ENCODE peak calls at places on chromosomes 6 and 20, in nine cellular contexts. L, Y, V, M, H, I, W, E and A are unnamed samples.

GRCh38 chr6:113481441-113481840 is 375.7 kb upstream of the MARCKS start:
- DNase-seq in L (no peak), Y (no peak), V (no peak), M (no peak), H (no peak), I (no peak), W (no peak), E (no peak), A (no peak)

GRCh38 chr6:106797186-106797585 is 167.8 kb downstream of the QRSL1 start:
- DNase-seq in L (no peak), Y (no peak), V (no peak), M (no peak), H (no peak), I (no peak), W (no peak), E (no peak), A (no peak)

GRCh38 chr6:75467906-75468460 is 25.6 kb downstream of the FILIP1 start:
- DNase-seq in L (no peak), Y (no peak), V (no peak), M (no peak), H (no peak), I (peak), W (no peak), E (no peak), A (no peak)

GRCh38 chr6:144133225-144133821 is 17.0 kb upstream of the STX11 start:
- DNase-seq in L (no peak), Y (no peak), V (no peak), M (no peak), H (no peak), I (no peak), W (no peak), E (no peak), A (no peak)

GRCh38 chr6:124372076-124372475 is 568.4 kb downstream of the NKAIN2 start:
- DNase-seq in L (no peak), Y (no peak), V (no peak), M (no peak), H (no peak), I (no peak), W (no peak), E (no peak), A (no peak)

GRCh38 chr6:138647006-138647405 is 126.6 kb upstream of the CCDC28A start:
- DNase-seq in L (no peak), Y (no peak), V (no peak), M (peak), H (no peak), I (no peak), W (peak), E (no peak), A (no peak)

GRCh38 chr20:37902504-37903313 is at the start of gene VSTM2L:
- DNase-seq in L (peak), Y (peak), V (peak), M (peak), H (no peak), I (no peak), W (peak), E (peak), A (no peak)

GRCh38 chr20:3227511-3227910 is 11.5 kb downstream of the SLC4A11 start:
- DNase-seq in L (no peak), Y (no peak), V (no peak), M (no peak), H (no peak), I (no peak), W (no peak), E (no peak), A (no peak)

GRCh38 chr6:163226836-163227485 is 187.6 kb upstream of the QKI start:
- DNase-seq in L (no peak), Y (no peak), V (no peak), M (no peak), H (no peak), I (no peak), W (peak), E (no peak), A (no peak)

GRCh38 chr6:85662251-85662650 is 19.6 kb upstream of the SYNCRIP start:
- DNase-seq in L (no peak), Y (no peak), V (no peak), M (no peak), H (no peak), I (no peak), W (no peak), E (no peak), A (no peak)

GRCh38 chr20:38167851-38168760 is 3.0 kb upstream of the TGM2 start:
- DNase-seq in L (no peak), Y (no peak), V (peak), M (peak), H (no peak), I (peak), W (peak), E (no peak), A (no peak)

GRCh38 chr6:149936743-149937142 is 5.1 kb upstream of the ULBP2 start:
- DNase-seq in L (no peak), Y (no peak), V (no peak), M (no peak), H (no peak), I (no peak), W (no peak), E (no peak), A (no peak)

GRCh38 chr20:52482049-52482448 is 290.5 kb upstream of the ZFP64 start:
- DNase-seq in L (no peak), Y (no peak), V (no peak), M (no peak), H (no peak), I (no peak), W (no peak), E (no peak), A (no peak)

GRCh38 chr20:38272398-38272797 is 11.9 kb upstream of the KIAA1755 start:
- DNase-seq in L (no peak), Y (no peak), V (no peak), M (no peak), H (no peak), I (no peak), W (peak), E (no peak), A (no peak)

GRCh38 chr6:140441256-140441655 is 1066.8 kb upstream of the CITED2 start:
- DNase-seq in L (peak), Y (no peak), V (peak), M (no peak), H (peak), I (peak), W (peak), E (no peak), A (no peak)
- TF ChIP-seq CTCF in L (peak), Y (peak), V (peak), M (peak), H (peak), I (no peak), W (peak), E (peak), A (peak)

GRCh38 chr6:41733707-41734665 is 1.4 kb downstream of the TFEB start:
- DNase-seq in L (peak), Y (peak), V (peak), M (peak), H (peak), I (peak), W (peak), E (peak), A (no peak)
- TF ChIP-seq CTCF in L (no peak), Y (peak), V (no peak), M (no peak), H (no peak), I (no peak), W (no peak), E (no peak), A (peak)

GRCh38 chr6:93418448-93419303 is 683 bp downstream of the EPHA7 start:
- DNase-seq in L (peak), Y (peak), V (peak), M (no peak), H (peak), I (no peak), W (peak), E (peak), A (no peak)

GRCh38 chr6:93417421-93417996 is 1.9 kb downstream of the EPHA7 start:
- DNase-seq in L (peak), Y (peak), V (no peak), M (no peak), H (no peak), I (no peak), W (peak), E (peak), A (no peak)

GRCh38 chr6:93419304-93420162 is at the start of gene EPHA7:
- DNase-seq in L (peak), Y (peak), V (peak), M (peak), H (peak), I (peak), W (peak), E (peak), A (no peak)

GRCh38 chr6:93416575-93417420 is 2.6 kb downstream of the EPHA7 start:
- DNase-seq in L (peak), Y (peak), V (peak), M (no peak), H (peak), I (no peak), W (peak), E (peak), A (no peak)

DNA sequence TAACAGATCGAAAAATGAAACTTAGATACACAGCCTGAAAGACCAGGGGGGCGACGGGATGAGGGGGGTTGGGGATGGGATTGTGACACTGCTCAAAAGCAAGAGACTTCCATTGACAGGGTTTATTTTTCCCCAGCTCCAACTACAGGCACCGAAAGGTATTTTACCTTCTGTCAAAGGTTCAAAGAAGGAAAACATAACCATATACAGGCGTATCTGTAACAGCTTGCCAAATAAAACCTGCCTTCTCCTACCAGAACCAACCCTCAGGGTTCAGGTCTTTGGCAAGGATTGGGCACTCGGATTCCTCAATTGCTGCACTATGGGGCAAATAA is 1.3 kb downstream of the EPHA7 start:
- DNase-seq in L (no peak), Y (peak), V (no peak), M (no peak), H (no peak), I (no peak), W (peak), E (peak), A (no peak)
- TF ChIP-seq CTCF in L (no peak), Y (no peak), V (no peak), M (no peak), H (no peak), I (no peak), W (no peak), E (no peak), A (no peak)

DNA sequence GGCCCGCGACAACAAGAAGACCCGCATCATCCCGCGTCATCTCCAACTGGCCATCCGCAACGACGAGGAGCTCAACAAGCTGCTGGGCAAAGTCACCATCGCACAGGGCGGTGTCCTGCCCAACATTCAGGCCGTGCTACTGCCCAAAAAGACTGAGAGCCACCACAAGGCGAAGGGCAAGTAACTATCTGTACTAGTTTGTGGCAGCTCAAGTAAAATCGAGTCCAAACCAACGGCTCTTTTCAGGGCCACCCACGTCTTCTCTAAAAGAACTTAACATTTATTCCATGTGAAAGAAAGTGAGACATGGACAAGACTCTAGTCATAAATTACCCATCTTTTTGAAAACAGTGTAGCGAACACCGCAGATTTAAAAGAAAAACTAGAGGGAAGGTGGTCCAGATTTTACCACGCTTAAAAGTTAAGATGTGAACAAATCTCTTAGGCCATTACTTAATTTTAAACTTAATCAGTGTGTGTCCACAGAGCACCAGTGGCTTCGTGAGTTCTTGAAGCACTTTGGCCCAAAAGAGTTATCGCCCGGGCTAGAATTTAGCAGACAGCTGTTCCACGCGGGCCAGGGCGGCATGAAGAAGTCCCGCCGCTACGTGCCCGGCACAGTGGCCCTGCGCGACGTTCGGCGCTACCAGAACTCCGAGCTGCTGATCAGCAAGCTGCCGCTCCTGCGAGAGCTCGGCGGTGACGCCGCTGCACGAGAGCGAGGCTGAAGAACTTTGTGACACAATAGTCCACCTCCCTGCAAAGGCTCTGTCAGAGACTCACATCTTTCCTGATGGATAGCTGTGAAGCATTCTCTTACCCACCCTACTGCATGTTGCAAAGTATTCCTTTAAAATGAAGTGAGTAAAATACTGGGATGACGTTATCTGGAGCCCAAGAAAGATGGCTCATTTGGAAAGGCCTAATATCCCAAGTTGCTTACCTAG is 113.9 kb upstream of the PRSS16 start:
- DNase-seq in L (peak), Y (peak), V (peak), M (no peak), H (peak), I (peak), W (peak), E (peak), A (no peak)
- TF ChIP-seq CTCF in L (no peak), Y (no peak), V (no peak), M (no peak), H (no peak), I (no peak), W (no peak), E (no peak), A (no peak)

GRCh38 chr20:57092900-57093238 is 173.6 kb downstream of the BMP7 start:
- DNase-seq in L (no peak), Y (no peak), V (no peak), M (no peak), H (no peak), I (no peak), W (no peak), E (no peak), A (no peak)

GRCh38 chr20:57090590-57091560 is 175.6 kb downstream of the BMP7 start:
- DNase-seq in L (no peak), Y (no peak), V (no peak), M (no peak), H (no peak), I (no peak), W (no peak), E (no peak), A (no peak)

GRCh38 chr20:57093766-57094165 is 172.7 kb downstream of the BMP7 start:
- DNase-seq in L (no peak), Y (no peak), V (no peak), M (no peak), H (no peak), I (no peak), W (no peak), E (no peak), A (no peak)

GRCh38 chr20:57091748-57092111 is 174.7 kb downstream of the BMP7 start:
- DNase-seq in L (no peak), Y (no peak), V (no peak), M (no peak), H (no peak), I (no peak), W (no peak), E (no peak), A (no peak)

DNA sequence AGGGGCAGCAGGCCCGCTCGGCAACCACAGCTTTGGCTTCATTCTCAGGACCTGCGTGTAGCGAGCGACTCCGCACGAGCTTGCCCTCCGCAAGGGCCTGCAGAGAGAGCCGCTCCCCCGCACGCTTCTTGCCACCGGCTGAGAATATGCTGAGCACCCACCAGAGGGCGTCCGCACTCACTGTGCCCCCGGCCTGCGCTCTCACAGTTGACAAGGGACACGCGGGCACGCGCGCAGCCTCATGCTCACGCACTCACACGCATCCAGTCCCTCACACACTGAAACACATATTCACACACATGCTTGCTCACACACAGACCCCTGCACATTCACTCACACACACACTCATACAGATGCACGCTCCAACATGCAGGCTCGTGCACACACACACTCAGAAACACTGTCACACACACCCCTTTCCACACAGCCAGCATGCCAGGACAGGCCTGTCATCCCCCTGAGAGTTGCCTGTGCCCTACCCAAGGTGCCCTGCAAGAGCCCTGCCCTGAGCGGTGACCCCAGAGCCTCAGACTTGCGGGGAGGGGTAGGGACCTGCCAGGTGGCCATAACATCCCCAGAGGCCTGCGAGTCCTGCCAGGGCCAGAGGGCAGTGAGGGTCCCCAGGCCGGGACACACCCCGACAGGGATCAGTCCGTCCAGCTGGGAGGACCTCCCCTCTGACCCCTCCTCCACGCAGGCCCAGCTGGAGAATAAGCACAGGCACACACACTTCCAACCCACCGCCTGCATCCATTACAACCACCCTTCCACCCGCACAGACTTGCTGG is 174.1 kb downstream of the BMP7 start:
- DNase-seq in L (peak), Y (peak), V (peak), M (no peak), H (peak), I (no peak), W (peak), E (peak), A (no peak)
- TF ChIP-seq CTCF in L (peak), Y (peak), V (peak), M (peak), H (peak), I (peak), W (peak), E (peak), A (peak)

GRCh38 chr20:14622796-14623195 is 285.4 kb upstream of the FLRT3 start:
- DNase-seq in L (peak), Y (no peak), V (no peak), M (no peak), H (no peak), I (no peak), W (peak), E (no peak), A (no peak)
- TF ChIP-seq CTCF in L (peak), Y (no peak), V (no peak), M (peak), H (no peak), I (no peak), W (no peak), E (no peak), A (no peak)